ENCODE peak calls at places on chromosomes 5 and 9, in nine cellular contexts. Y is memory B cell; I is cardiac muscle cell; A is CD8-positive, alpha-beta T cell; G is activated CD4-positive, alpha-beta T cell treated with anti-CD3 and anti-CD28 coated beads, Interleukin-2, amount 50 U/mL, for 1 hour; D is HTR-8/SVneo; O is astrocyte; M is ecto neural progenitor cell; J is WTC11. F is an unnamed sample.

GRCh38 chr9:76419782-76420380 is 25.7 kb upstream of the RFK start:
- DNase-seq in G (no peak), I (peak; percentile 23), D (no peak), O (no peak), J (no peak), Y (no peak), A (no peak), M (no peak), F (no peak)

GRCh38 chr5:141618030-141618803 is 583 bp downstream of the DIAPH1 start:
- DNase-seq in J (peak; percentile 59), I (peak; percentile 63), O (no peak), Y (peak; percentile 48), A (peak; percentile 70), M (peak; percentile 65), D (peak; percentile 41), G (peak; percentile 37), F (no peak)

GRCh38 chr5:79183617-79184016 is 52.3 kb upstream of the JMY start:
- DNase-seq in I (no peak), G (no peak), M (no peak), O (no peak), J (no peak), D (no peak), A (no peak), Y (no peak), F (no peak)

GRCh38 chr9:132578367-132578932 is 4.0 kb upstream of the BARHL1 start:
- DNase-seq in Y (no peak), M (no peak), I (no peak), O (no peak), A (no peak), J (no peak), G (no peak), D (no peak), F (no peak)

GRCh38 chr9:8895498-8896224 is 1096.1 kb upstream of the DMAC1 start:
- DNase-seq in Y (no peak), I (peak; percentile 79), M (no peak), O (peak; percentile 11), D (no peak), A (no peak), J (no peak), G (no peak), F (no peak)

GRCh38 chr5:43636076-43636475 is 33.1 kb downstream of the NNT start:
- DNase-seq in I (no peak), M (no peak), D (no peak), O (no peak), G (no peak), A (no peak), Y (no peak), J (no peak), F (no peak)

GRCh38 chr9:89912605-89912953 is 307.8 kb downstream of the GADD45G start:
- DNase-seq in D (no peak), J (no peak), I (no peak), O (no peak), G (no peak), M (no peak), A (no peak), Y (no peak), F (no peak)

GRCh38 chr5:8895599-8895998 is 650.3 kb downstream of the SEMA5A start:
- DNase-seq in I (no peak), O (no peak), M (no peak), Y (no peak), J (no peak), D (no peak), G (no peak), A (no peak), F (no peak)

GRCh38 chr9:126248680-126249079 is 77.9 kb upstream of the MVB12B start:
- DNase-seq in G (no peak), O (peak; percentile 97), M (no peak), D (no peak), I (no peak), J (no peak), Y (no peak), A (no peak), F (no peak)

GRCh38 chr5:39132792-39133191 is 58.6 kb upstream of the RICTOR start:
- DNase-seq in D (no peak), G (no peak), M (no peak), I (no peak), A (no peak), O (no peak), J (no peak), Y (no peak), F (no peak)

GRCh38 chr5:7902201-7902600 is 33.3 kb downstream of the MTRR start:
- DNase-seq in O (no peak), Y (no peak), J (no peak), I (no peak), D (no peak), M (no peak), G (no peak), A (no peak), F (no peak)

GRCh38 chr9:117704024-117704575 is at the start of gene TLR4:
- DNase-seq in Y (peak; percentile 62), G (no peak), A (no peak), J (peak; percentile 12), I (no peak), D (peak; percentile 13), O (peak; percentile 86), M (no peak), F (peak; percentile 35)

GRCh38 chr9:134187821-134188420 is 23.6 kb upstream of the RNU6ATAC start:
- DNase-seq in Y (no peak), I (no peak), O (no peak), A (no peak), G (no peak), J (no peak), M (no peak), D (no peak), F (no peak)

GRCh38 chr9:110926828-110927227 is 111.4 kb downstream of the LPAR1 start:
- DNase-seq in A (no peak), O (no peak), D (no peak), J (no peak), M (no peak), I (no peak), G (no peak), Y (no peak), F (no peak)

GRCh38 chr5:81315336-81315735 is 13.9 kb downstream of the ZCCHC9 start:
- DNase-seq in G (no peak), A (no peak), I (no peak), D (no peak), Y (no peak), J (no peak), M (no peak), O (peak; percentile 76), F (peak; percentile 26)

GRCh38 chr5:107196500-107196899 is 474.2 kb downstream of the EFNA5 start:
- DNase-seq in Y (no peak), J (no peak), G (no peak), A (no peak), M (no peak), I (no peak), D (no peak), O (no peak), F (no peak)

GRCh38 chr9:23342296-23342695 is 483.7 kb downstream of the ELAVL2 start:
- DNase-seq in M (no peak), D (peak; percentile 3), A (no peak), O (peak; percentile 16), J (no peak), Y (no peak), G (no peak), I (no peak), F (no peak)

GRCh38 chr5:79189439-79190234 is 46.3 kb upstream of the JMY start:
- DNase-seq in O (no peak), I (no peak), A (no peak), M (no peak), J (no peak), G (no peak), D (no peak), Y (no peak), F (no peak)

GRCh38 chr5:119179857-119180641 is 109.2 kb downstream of the DMXL1 start:
- DNase-seq in A (no peak), I (no peak), D (peak; percentile 6), M (no peak), O (peak; percentile 15), J (no peak), Y (no peak), G (no peak), F (no peak)